ENCODE peak calls at places on chromosomes 12 and 14, in five cellular contexts. One of them, this sample, is unnamed.

GRCh38 chr14:74905595-74906142 is 17.4 kb downstream of the RPS6KL1 start:
- DNase-seq in T-cell: peak; percentile 78
- DNase-seq in AG08395: peak; percentile 82
- DNase-seq in DMS79: no peak
- DNase-seq in endothelial cell: peak; percentile 85
- DNase-seq in this sample: peak; percentile 70

GRCh38 chr12:12403264-12404248 is 46.7 kb downstream of the BORCS5 start:
- DNase-seq in AG08395: no peak
- DNase-seq in endothelial cell: peak; percentile 7
- DNase-seq in T-cell: no peak
- DNase-seq in DMS79: no peak
- DNase-seq in this sample: no peak

GRCh38 chr14:106134901-106135300 is 608.5 kb downstream of the TMEM121 start:
- DNase-seq in DMS79: no peak
- DNase-seq in endothelial cell: no peak
- DNase-seq in AG08395: no peak
- DNase-seq in T-cell: no peak
- DNase-seq in this sample: no peak

GRCh38 chr12:76080017-76080728 is 4.3 kb downstream of the NAP1L1 start:
- DNase-seq in DMS79: peak; percentile 73
- DNase-seq in AG08395: no peak
- DNase-seq in T-cell: no peak
- DNase-seq in endothelial cell: no peak
- DNase-seq in this sample: no peak

GRCh38 chr12:75591628-75592027 is 80.2 kb upstream of the KRR1 start:
- DNase-seq in T-cell: no peak
- DNase-seq in DMS79: no peak
- DNase-seq in AG08395: no peak
- DNase-seq in endothelial cell: no peak
- DNase-seq in this sample: peak; percentile 39

GRCh38 chr12:110688446-110689001 is 391 bp downstream of the HVCN1 start:
- DNase-seq in endothelial cell: peak; percentile 23
- DNase-seq in AG08395: no peak
- DNase-seq in T-cell: no peak
- DNase-seq in DMS79: no peak
- DNase-seq in this sample: no peak

GRCh38 chr12:52815676-52816075 is 1.8 kb upstream of the KRT4 start:
- DNase-seq in DMS79: no peak
- DNase-seq in AG08395: no peak
- DNase-seq in T-cell: no peak
- DNase-seq in endothelial cell: no peak
- DNase-seq in this sample: no peak

GRCh38 chr14:104724981-104725771 is 1.1 kb downstream of the ADSS1 start:
- DNase-seq in DMS79: no peak
- DNase-seq in endothelial cell: peak; percentile 50
- DNase-seq in T-cell: no peak
- DNase-seq in AG08395: peak; percentile 39
- DNase-seq in this sample: peak; percentile 74

GRCh38 chr12:32365473-32366064 is 33.8 kb upstream of the FGD4 start:
- DNase-seq in T-cell: peak; percentile 23
- DNase-seq in endothelial cell: peak; percentile 62
- DNase-seq in DMS79: peak; percentile 23
- DNase-seq in AG08395: peak; percentile 71
- DNase-seq in this sample: peak; percentile 76

GRCh38 chr12:122724641-122725243 is 5.9 kb downstream of the HCAR1 start:
- DNase-seq in endothelial cell: no peak
- DNase-seq in T-cell: no peak
- DNase-seq in AG08395: no peak
- DNase-seq in DMS79: no peak
- DNase-seq in this sample: no peak

GRCh38 chr12:57418255-57418654 is 12.6 kb downstream of the R3HDM2 start:
- DNase-seq in T-cell: no peak
- DNase-seq in DMS79: no peak
- DNase-seq in endothelial cell: no peak
- DNase-seq in AG08395: no peak
- DNase-seq in this sample: no peak

GRCh38 chr12:15540469-15540872 is 218.2 kb downstream of the PTPRO start:
- DNase-seq in T-cell: no peak
- DNase-seq in endothelial cell: no peak
- DNase-seq in AG08395: peak; percentile 52
- DNase-seq in DMS79: no peak
- DNase-seq in this sample: peak; percentile 54

GRCh38 chr12:104974626-104975290 is 11.4 kb upstream of the NOPCHAP1 start:
- DNase-seq in T-cell: no peak
- DNase-seq in DMS79: no peak
- DNase-seq in endothelial cell: no peak
- DNase-seq in AG08395: peak; percentile 58
- DNase-seq in this sample: no peak

GRCh38 chr12:127400231-127400630 is 866.7 kb upstream of the TMEM132C start:
- DNase-seq in endothelial cell: no peak
- DNase-seq in T-cell: no peak
- DNase-seq in DMS79: no peak
- DNase-seq in AG08395: no peak
- DNase-seq in this sample: no peak

GRCh38 chr12:25263594-25263993 is 12.9 kb upstream of the KRAS start:
- DNase-seq in T-cell: no peak
- DNase-seq in DMS79: no peak
- DNase-seq in AG08395: no peak
- DNase-seq in endothelial cell: no peak
- DNase-seq in this sample: no peak

This sample was measured in myocyte.